ENCODE peak calls at places on chromosomes 16 and 17, in five cellular contexts. B is LNCaP clone FGC; K is HS-5; R is mesendoderm; X is activated CD4-positive, alpha-beta T cell treated with anti-CD3 and anti-CD28 coated beads, Interleukin-2, amount 50 U/mL, for 48 hours. H is an unnamed sample.

GRCh38 chr17:31390748-31391495 is 553 bp upstream of the RAB11FIP4 start:
- DNase-seq in B (no peak), K (no peak), R (peak; percentile 32), X (peak; percentile 11), H (no peak)

GRCh38 chr16:12329246-12329995 is 352.9 kb downstream of the SNX29 start:
- DNase-seq in B (no peak), K (no peak), R (no peak), X (no peak), H (no peak)

GRCh38 chr17:65559483-65559801 is 2.0 kb downstream of the AXIN2 start:
- DNase-seq in B (no peak), K (no peak), R (no peak), X (no peak), H (no peak)

GRCh38 chr16:2341456-2342447 is 1.2 kb upstream of the ABCA3 start:
- DNase-seq in B (no peak), K (no peak), R (no peak), X (no peak), H (no peak)

GRCh38 chr16:85278851-85279250 is 166.6 kb upstream of the CIBAR2 start:
- DNase-seq in B (no peak), K (no peak), R (no peak), X (no peak), H (no peak)

GRCh38 chr17:10117581-10118001 is 80.8 kb downstream of the GAS7 start:
- DNase-seq in B (no peak), K (no peak), R (peak; percentile 88), X (no peak), H (no peak)

GRCh38 chr16:22373662-22374310 is 633 bp downstream of the CDR2 start:
- DNase-seq in B (no peak), K (no peak), R (peak; percentile 44), X (peak; percentile 54), H (peak; percentile 43)

GRCh38 chr16:30185683-30186421 is 2.5 kb downstream of the CORO1A start:
- DNase-seq in B (no peak), K (no peak), R (no peak), X (peak; percentile 85), H (no peak)

GRCh38 chr16:1923299-1924034 is 5.3 kb upstream of the HS3ST6 start:
- DNase-seq in B (no peak), K (no peak), R (peak; percentile 87), X (peak; percentile 40), H (peak; percentile 51)

GRCh38 chr17:73782231-73782630 is 138.0 kb upstream of the SDK2 start:
- DNase-seq in B (no peak), K (no peak), R (no peak), X (no peak), H (no peak)